ENCODE peak calls at places on chromosomes 3 and 15, in five cellular contexts. One of them, this sample, is unnamed.
A peak's percentile ranks its signal among the peaks of the same experiment; 100 is the strongest.

GRCh38 chr3:110405830-110406580 is 665.6 kb upstream of the NECTIN3 start:
- DNase-seq in hepatocyte: no peak
- DNase-seq in fibroblast of lung: no peak
- DNase-seq in GM23248: no peak
- DNase-seq in PC-3: no peak
- DNase-seq in this sample: no peak

GRCh38 chr3:45606991-45607712 is 12.6 kb downstream of the LIMD1 start:
- DNase-seq in hepatocyte: no peak
- DNase-seq in fibroblast of lung: peak; percentile 50
- DNase-seq in PC-3: peak; percentile 61
- DNase-seq in GM23248: peak; percentile 54
- DNase-seq in this sample: no peak

GRCh38 chr3:13845806-13846205 is 34.1 kb downstream of the WNT7A start:
- DNase-seq in GM23248: no peak
- DNase-seq in fibroblast of lung: no peak
- DNase-seq in PC-3: no peak
- DNase-seq in hepatocyte: no peak
- DNase-seq in this sample: no peak

GRCh38 chr3:24087469-24087868 is 142.4 kb downstream of the NR1D2 start:
- DNase-seq in GM23248: no peak
- DNase-seq in fibroblast of lung: no peak
- DNase-seq in hepatocyte: no peak
- DNase-seq in PC-3: no peak
- DNase-seq in this sample: no peak

GRCh38 chr15:89165677-89166076 is 55.7 kb downstream of the RLBP1 start:
- DNase-seq in GM23248: no peak
- DNase-seq in PC-3: no peak
- DNase-seq in fibroblast of lung: no peak
- DNase-seq in hepatocyte: no peak
- DNase-seq in this sample: no peak

GRCh38 chr3:71208273-71209095 is 375.0 kb downstream of the FOXP1 start:
- DNase-seq in hepatocyte: peak; percentile 59
- DNase-seq in PC-3: peak; percentile 87
- DNase-seq in GM23248: no peak
- DNase-seq in fibroblast of lung: peak; percentile 46
- DNase-seq in this sample: peak; percentile 28

GRCh38 chr15:67117356-67117755 is 52.0 kb downstream of the SMAD3 start:
- DNase-seq in fibroblast of lung: peak; percentile 90
- DNase-seq in PC-3: no peak
- DNase-seq in hepatocyte: no peak
- DNase-seq in GM23248: peak; percentile 59
- DNase-seq in this sample: no peak

GRCh38 chr15:28086175-28086703 is 12.9 kb downstream of the OCA2 start:
- DNase-seq in fibroblast of lung: peak; percentile 47
- DNase-seq in PC-3: peak; percentile 70
- DNase-seq in hepatocyte: peak; percentile 80
- DNase-seq in GM23248: peak; percentile 68
- DNase-seq in this sample: peak; percentile 68

GRCh38 chr3:159828542-159828943 is 160.1 kb upstream of the IL12A start:
- DNase-seq in fibroblast of lung: peak; percentile 85
- DNase-seq in PC-3: peak; percentile 69
- DNase-seq in GM23248: peak; percentile 80
- DNase-seq in hepatocyte: peak; percentile 77
- DNase-seq in this sample: no peak

GRCh38 chr15:73325191-73325980 is 43.4 kb downstream of the HCN4 start:
- DNase-seq in GM23248: no peak
- DNase-seq in PC-3: no peak
- DNase-seq in fibroblast of lung: no peak
- DNase-seq in hepatocyte: no peak
- DNase-seq in this sample: no peak

GRCh38 chr3:11807651-11808050 is 39.0 kb downstream of the TAMM41 start:
- DNase-seq in PC-3: no peak
- DNase-seq in GM23248: peak; percentile 80
- DNase-seq in fibroblast of lung: peak; percentile 20
- DNase-seq in hepatocyte: peak; percentile 16
- DNase-seq in this sample: peak; percentile 91

GRCh38 chr3:37519236-37519635 is 342.4 kb upstream of the CTDSPL start:
- DNase-seq in hepatocyte: no peak
- DNase-seq in GM23248: no peak
- DNase-seq in PC-3: no peak
- DNase-seq in fibroblast of lung: no peak
- DNase-seq in this sample: peak; percentile 89

GRCh38 chr15:55197362-55197705 is 593 bp upstream of the RSL24D1 start:
- DNase-seq in hepatocyte: no peak
- DNase-seq in PC-3: no peak
- DNase-seq in GM23248: no peak
- DNase-seq in fibroblast of lung: no peak
- DNase-seq in this sample: no peak

GRCh38 chr15:57923311-57923710 is 142.2 kb downstream of the ALDH1A2 start:
- DNase-seq in GM23248: peak; percentile 9
- DNase-seq in PC-3: no peak
- DNase-seq in hepatocyte: no peak
- DNase-seq in fibroblast of lung: peak; percentile 64
- DNase-seq in this sample: no peak

GRCh38 chr3:118736107-118736506 is 298.5 kb downstream of the IGSF11 start:
- DNase-seq in hepatocyte: no peak
- DNase-seq in PC-3: no peak
- DNase-seq in fibroblast of lung: no peak
- DNase-seq in GM23248: no peak
- DNase-seq in this sample: no peak

GRCh38 chr15:68199340-68199739 is 5.8 kb downstream of the CALML4 start:
- DNase-seq in GM23248: no peak
- DNase-seq in PC-3: no peak
- DNase-seq in hepatocyte: no peak
- DNase-seq in fibroblast of lung: no peak
- DNase-seq in this sample: no peak

GRCh38 chr3:182212479-182213076 is 500.9 kb downstream of the SOX2 start:
- DNase-seq in PC-3: peak; percentile 99
- DNase-seq in hepatocyte: peak; percentile 84
- DNase-seq in GM23248: peak; percentile 6
- DNase-seq in fibroblast of lung: peak; percentile 85
- DNase-seq in this sample: peak; percentile 39

GRCh38 chr3:10195692-10196091 is 31.0 kb downstream of the IRAK2 start:
- DNase-seq in PC-3: no peak
- DNase-seq in hepatocyte: no peak
- DNase-seq in fibroblast of lung: no peak
- DNase-seq in GM23248: no peak
- DNase-seq in this sample: no peak
- H3K27ac ChIP-seq in PC-3: peak overlapping the region; percentile 90
- H3K27ac ChIP-seq in hepatocyte: no peak overlapping the region
- H3K27ac ChIP-seq in fibroblast of lung: no peak overlapping the region
- H3K27ac ChIP-seq in GM23248: no peak overlapping the region
- H3K27ac ChIP-seq in this sample: no peak overlapping the region

DNA sequence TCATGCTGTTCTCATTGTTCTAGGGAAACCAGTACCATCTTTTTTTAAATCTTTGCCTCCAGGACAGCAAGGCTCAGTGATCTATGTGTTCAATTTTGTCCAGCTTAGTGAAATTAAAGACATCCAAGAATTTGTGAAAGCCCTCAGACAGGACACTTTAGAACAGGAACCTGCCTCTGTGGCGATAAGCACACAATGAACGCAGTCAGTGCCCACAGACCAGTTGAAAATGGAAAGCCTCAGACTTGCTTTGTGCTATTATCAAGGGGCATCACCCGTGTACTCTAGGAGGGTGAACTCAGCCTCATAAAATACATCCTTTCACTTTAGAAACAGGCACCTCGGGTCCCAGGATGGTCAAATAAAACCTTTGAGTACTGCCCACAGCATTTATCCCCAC is 20.1 kb downstream of the EID1 start:
- DNase-seq in fibroblast of lung: no peak
- DNase-seq in hepatocyte: no peak
- DNase-seq in PC-3: no peak
- DNase-seq in GM23248: no peak
- DNase-seq in this sample: no peak
- H2AFZ ChIP-seq in fibroblast of lung: peak overlapping the region; percentile 29
- H2AFZ ChIP-seq in hepatocyte: peak overlapping the region; percentile 14
- H2AFZ ChIP-seq in PC-3: no peak overlapping the region
- H2AFZ ChIP-seq in GM23248: peak overlapping the region; percentile 91
- H2AFZ ChIP-seq in this sample: no peak overlapping the region

DNA sequence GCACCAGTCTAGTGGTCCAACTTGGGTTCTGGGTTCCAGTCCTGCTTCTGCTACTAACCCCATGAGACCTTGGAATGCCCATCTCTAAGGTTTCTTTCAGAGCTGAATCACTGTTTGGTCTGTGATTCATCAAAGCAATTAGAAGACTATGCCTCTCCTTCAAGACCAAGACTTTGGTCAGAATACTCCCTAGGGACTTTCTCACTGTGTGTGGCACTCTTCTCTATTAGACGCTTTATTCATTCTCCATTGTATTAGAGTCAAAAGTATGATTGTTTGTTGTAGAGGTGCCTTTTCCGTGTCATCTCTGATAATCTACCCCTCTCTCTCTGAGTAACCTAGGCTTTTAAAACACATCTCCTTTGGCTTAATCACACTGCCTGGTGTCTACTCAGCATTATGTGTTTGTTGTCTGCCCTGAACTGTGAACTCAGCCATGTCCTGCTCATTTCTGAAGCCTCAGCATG is 90.5 kb downstream of the LPP start:
- DNase-seq in fibroblast of lung: no peak
- DNase-seq in hepatocyte: peak; percentile 27
- DNase-seq in GM23248: peak; percentile 94
- DNase-seq in PC-3: peak; percentile 92
- DNase-seq in this sample: no peak
- H3K4me1 ChIP-seq in fibroblast of lung: peaks cover 20% of the 10 kb centered on the region
- H3K4me1 ChIP-seq in hepatocyte: peaks cover 9% of the 10 kb centered on the region
- H3K4me1 ChIP-seq in GM23248: peaks cover 34% of the 10 kb centered on the region
- H3K4me1 ChIP-seq in PC-3: peaks cover 34% of the 10 kb centered on the region
- H3K4me1 ChIP-seq in this sample: peaks cover 11% of the 10 kb centered on the region

GRCh38 chr3:172213168-172213567 is 173.8 kb downstream of the FNDC3B start:
- DNase-seq in PC-3: peak; percentile 34
- DNase-seq in fibroblast of lung: peak; percentile 54
- DNase-seq in hepatocyte: peak; percentile 38
- DNase-seq in GM23248: peak; percentile 42
- DNase-seq in this sample: peak; percentile 74

GRCh38 chr3:172211123-172211522 is 171.7 kb downstream of the FNDC3B start:
- DNase-seq in GM23248: no peak
- DNase-seq in hepatocyte: no peak
- DNase-seq in PC-3: no peak
- DNase-seq in fibroblast of lung: no peak
- DNase-seq in this sample: no peak

GRCh38 chr3:172210355-172210754 is 171.0 kb downstream of the FNDC3B start:
- DNase-seq in fibroblast of lung: no peak
- DNase-seq in PC-3: no peak
- DNase-seq in hepatocyte: no peak
- DNase-seq in GM23248: peak; percentile 47
- DNase-seq in this sample: peak; percentile 34

GRCh38 chr3:172208586-172209332 is 169.4 kb downstream of the FNDC3B start:
- DNase-seq in PC-3: no peak
- DNase-seq in fibroblast of lung: no peak
- DNase-seq in GM23248: peak; percentile 34
- DNase-seq in hepatocyte: peak; percentile 4
- DNase-seq in this sample: no peak

GRCh38 chr3:172209333-172210321 is 170.2 kb downstream of the FNDC3B start:
- DNase-seq in GM23248: no peak
- DNase-seq in PC-3: no peak
- DNase-seq in fibroblast of lung: no peak
- DNase-seq in hepatocyte: no peak
- DNase-seq in this sample: no peak
- H3K27ac ChIP-seq in GM23248: peak overlapping the region; percentile 10
- H3K27ac ChIP-seq in PC-3: no peak overlapping the region
- H3K27ac ChIP-seq in fibroblast of lung: no peak overlapping the region
- H3K27ac ChIP-seq in hepatocyte: no peak overlapping the region
- H3K27ac ChIP-seq in this sample: no peak overlapping the region

GRCh38 chr3:43105224-43105596 is 669 bp downstream of the POMGNT2 start:
- DNase-seq in GM23248: peak; percentile 21
- DNase-seq in hepatocyte: no peak
- DNase-seq in fibroblast of lung: no peak
- DNase-seq in PC-3: no peak
- DNase-seq in this sample: no peak
- H2AFZ ChIP-seq in GM23248: peak overlapping the region; percentile 99
- H2AFZ ChIP-seq in hepatocyte: peak overlapping the region; percentile 92
- H2AFZ ChIP-seq in fibroblast of lung: no peak overlapping the region
- H2AFZ ChIP-seq in PC-3: no peak overlapping the region
- H2AFZ ChIP-seq in this sample: no peak overlapping the region

GRCh38 chr3:141410861-141411771 is 42.8 kb downstream of the ZBTB38 start:
- DNase-seq in GM23248: peak; percentile 60
- DNase-seq in PC-3: peak; percentile 46
- DNase-seq in fibroblast of lung: peak; percentile 56
- DNase-seq in hepatocyte: no peak
- DNase-seq in this sample: no peak

GRCh38 chr3:141410408-141410807 is 42.1 kb downstream of the ZBTB38 start:
- DNase-seq in fibroblast of lung: peak; percentile 78
- DNase-seq in GM23248: peak; percentile 75
- DNase-seq in hepatocyte: no peak
- DNase-seq in PC-3: no peak
- DNase-seq in this sample: no peak

GRCh38 chr3:141412936-141413354 is 44.6 kb downstream of the ZBTB38 start:
- DNase-seq in PC-3: no peak
- DNase-seq in hepatocyte: peak; percentile 64
- DNase-seq in fibroblast of lung: peak; percentile 94
- DNase-seq in GM23248: peak; percentile 93
- DNase-seq in this sample: peak; percentile 54

GRCh38 chr3:141413387-141414140 is 45.3 kb downstream of the ZBTB38 start:
- DNase-seq in GM23248: peak; percentile 58
- DNase-seq in fibroblast of lung: no peak
- DNase-seq in PC-3: no peak
- DNase-seq in hepatocyte: no peak
- DNase-seq in this sample: no peak

GRCh38 chr3:141412087-141412935 is 44.0 kb downstream of the ZBTB38 start:
- DNase-seq in GM23248: peak; percentile 85
- DNase-seq in fibroblast of lung: peak; percentile 95
- DNase-seq in PC-3: peak; percentile 59
- DNase-seq in hepatocyte: peak; percentile 70
- DNase-seq in this sample: peak; percentile 51
- H3K4me1 ChIP-seq in GM23248: peaks cover 86% of the 10 kb centered on the region
- H3K4me1 ChIP-seq in fibroblast of lung: peaks cover 61% of the 10 kb centered on the region
- H3K4me1 ChIP-seq in PC-3: peaks cover 60% of the 10 kb centered on the region
- H3K4me1 ChIP-seq in hepatocyte: peaks cover 52% of the 10 kb centered on the region
- H3K4me1 ChIP-seq in this sample: peaks cover 5% of the 10 kb centered on the region